ENCODE peak calls at places on chromosomes 7 and 10, in five cellular contexts. Q is heart left ventricle, L is AG09309, D is A673, E is Calu3. W is an unnamed sample.

GRCh38 chr7:12709731-12710502 is 22.5 kb downstream of the ARL4A start:
- DNase-seq in Q (no peak), L (peak), D (peak), E (no peak), W (no peak)

GRCh38 chr7:29281782-29282541 is 87.4 kb downstream of the CHN2 start:
- DNase-seq in Q (peak), L (no peak), D (peak), E (no peak), W (peak)

GRCh38 chr7:49398730-49399129 is 374.7 kb upstream of the VWC2 start:
- DNase-seq in Q (no peak), L (no peak), D (no peak), E (no peak), W (no peak)

GRCh38 chr10:73909716-73910115 is 1.2 kb upstream of the PLAU start:
- DNase-seq in Q (no peak), L (no peak), D (no peak), E (no peak), W (no peak)

GRCh38 chr7:143305423-143306070 is 10.4 kb upstream of the CLCN1 start:
- DNase-seq in Q (peak), L (no peak), D (peak), E (peak), W (peak)

GRCh38 chr10:86317949-86318725 is 48.5 kb downstream of the GRID1 start:
- DNase-seq in Q (no peak), L (no peak), D (no peak), E (peak), W (no peak)

GRCh38 chr7:65812281-65812680 is 60.6 kb upstream of the VKORC1L1 start:
- DNase-seq in Q (no peak), L (no peak), D (no peak), E (no peak), W (no peak)

GRCh38 chr10:116765549-116766162 is 23.3 kb upstream of the HSPA12A start:
- DNase-seq in Q (no peak), L (no peak), D (peak), E (peak), W (no peak)

GRCh38 chr10:112799038-112799437 is 151.0 kb upstream of the TCF7L2 start:
- DNase-seq in Q (no peak), L (no peak), D (no peak), E (no peak), W (no peak)

GRCh38 chr7:1122832-1123501 is 35.1 kb downstream of the GPER1 start:
- DNase-seq in Q (peak), L (no peak), D (no peak), E (no peak), W (no peak)

GRCh38 chr7:141158562-141158961 is 84.7 kb downstream of the TMEM178B start:
- DNase-seq in Q (peak), L (peak), D (no peak), E (peak), W (no peak)

GRCh38 chr10:69093933-69094332 is 6.0 kb downstream of the SRGN start:
- DNase-seq in Q (no peak), L (no peak), D (no peak), E (no peak), W (no peak)

GRCh38 chr7:96331233-96331632 is 9.3 kb upstream of the SLC25A13 start:
- DNase-seq in Q (no peak), L (no peak), D (no peak), E (no peak), W (no peak)

GRCh38 chr10:82463165-82463564 is 588.2 kb downstream of the NRG3 start:
- DNase-seq in Q (no peak), L (no peak), D (no peak), E (no peak), W (no peak)

GRCh38 chr10:63197304-63198092 is 64.4 kb downstream of the NRBF2 start:
- DNase-seq in Q (no peak), L (peak), D (peak), E (no peak), W (no peak)

GRCh38 chr7:74401137-74401859 is 52.4 kb upstream of the GTF2IRD1 start:
- DNase-seq in Q (peak), L (no peak), D (peak), E (peak), W (peak)

GRCh38 chr7:39428221-39428620 is 138.0 kb upstream of the YAE1 start:
- DNase-seq in Q (no peak), L (peak), D (no peak), E (peak), W (no peak)

GRCh38 chr10:132689721-132690360 is 96.1 kb downstream of the NKX6-2 start:
- DNase-seq in Q (no peak), L (no peak), D (no peak), E (no peak), W (peak)

GRCh38 chr7:67777119-67777518 is 780.5 kb downstream of the TYW1 start:
- DNase-seq in Q (no peak), L (no peak), D (no peak), E (no peak), W (no peak)

GRCh38 chr7:48048113-48048512 is 12.8 kb downstream of the C7orf57 start:
- DNase-seq in Q (no peak), L (no peak), D (no peak), E (no peak), W (no peak)

GRCh38 chr7:2169923-2170575 is 62.7 kb downstream of the MAD1L1 start:
- DNase-seq in Q (no peak), L (no peak), D (no peak), E (no peak), W (no peak)

GRCh38 chr10:71837085-71837827 is 13.8 kb downstream of the PSAP start:
- DNase-seq in Q (no peak), L (no peak), D (peak), E (no peak), W (peak)

GRCh38 chr10:102775973-102776669 is 32.4 kb downstream of the WBP1L start:
- DNase-seq in Q (peak), L (no peak), D (peak), E (no peak), W (no peak)

GRCh38 chr10:22630229-22631174 is 83.9 kb downstream of the PIP4K2A start:
- DNase-seq in Q (no peak), L (no peak), D (peak), E (no peak), W (no peak)

GRCh38 chr7:27551803-27552202 is 110.9 kb downstream of the HIBADH start:
- DNase-seq in Q (no peak), L (no peak), D (no peak), E (no peak), W (peak)

GRCh38 chr7:130695840-130696239 is 9.5 kb upstream of the TSGA13 start:
- DNase-seq in Q (no peak), L (peak), D (peak), E (peak), W (no peak)

GRCh38 chr10:20995123-20995978 is 98.2 kb upstream of the NEBL start:
- DNase-seq in Q (no peak), L (no peak), D (no peak), E (no peak), W (no peak)

GRCh38 chr7:130920122-130920521 is 186.1 kb upstream of the KLF14 start:
- DNase-seq in Q (no peak), L (no peak), D (no peak), E (no peak), W (no peak)

GRCh38 chr10:25875555-25876165 is 58.4 kb upstream of the MYO3A start:
- DNase-seq in Q (peak), L (peak), D (peak), E (peak), W (peak)

GRCh38 chr7:99004216-99004615 is 125.9 kb downstream of the TRRAP start:
- DNase-seq in Q (no peak), L (peak), D (no peak), E (no peak), W (no peak)

GRCh38 chr10:7475046-7475860 is 64.4 kb upstream of the SFMBT2 start:
- DNase-seq in Q (peak), L (no peak), D (peak), E (no peak), W (peak)

GRCh38 chr10:128527730-128528129 is 401.5 kb upstream of the MKI67 start:
- DNase-seq in Q (no peak), L (no peak), D (no peak), E (no peak), W (no peak)

GRCh38 chr10:71039551-71039950 is 151.2 kb upstream of the PCBD1 start:
- DNase-seq in Q (no peak), L (no peak), D (no peak), E (no peak), W (no peak)

GRCh38 chr7:70830060-70830395 is 301.9 kb upstream of the GALNT17 start:
- DNase-seq in Q (no peak), L (no peak), D (no peak), E (no peak), W (no peak)

GRCh38 chr10:35640474-35640873 is 1.6 kb downstream of the FZD8 start:
- DNase-seq in Q (peak), L (no peak), D (peak), E (peak), W (peak)

GRCh38 chr7:148983220-148984146 is 44.8 kb downstream of the PDIA4 start:
- DNase-seq in Q (peak), L (no peak), D (peak), E (peak), W (peak)

GRCh38 chr7:95472521-95473160 is 13.1 kb upstream of the ASB4 start:
- DNase-seq in Q (no peak), L (peak), D (peak), E (no peak), W (no peak)

GRCh38 chr7:28062197-28062988 is 118.2 kb downstream of the JAZF1 start:
- DNase-seq in Q (peak), L (no peak), D (peak), E (peak), W (peak)

GRCh38 chr10:59839576-59839975 is 66.8 kb downstream of the CCDC6 start:
- DNase-seq in Q (no peak), L (peak), D (no peak), E (no peak), W (no peak)

GRCh38 chr10:87700031-87700796 is 40.5 kb downstream of the PAPSS2 start:
- DNase-seq in Q (no peak), L (peak), D (no peak), E (no peak), W (no peak)

GRCh38 chr7:108660465-108660864 is 90.8 kb downstream of the DNAJB9 start:
- DNase-seq in Q (no peak), L (no peak), D (peak), E (peak), W (no peak)
- TF ChIP-seq CTCF in Q (no peak), L (peak), D (peak), E (no peak), W (peak)

DNA sequence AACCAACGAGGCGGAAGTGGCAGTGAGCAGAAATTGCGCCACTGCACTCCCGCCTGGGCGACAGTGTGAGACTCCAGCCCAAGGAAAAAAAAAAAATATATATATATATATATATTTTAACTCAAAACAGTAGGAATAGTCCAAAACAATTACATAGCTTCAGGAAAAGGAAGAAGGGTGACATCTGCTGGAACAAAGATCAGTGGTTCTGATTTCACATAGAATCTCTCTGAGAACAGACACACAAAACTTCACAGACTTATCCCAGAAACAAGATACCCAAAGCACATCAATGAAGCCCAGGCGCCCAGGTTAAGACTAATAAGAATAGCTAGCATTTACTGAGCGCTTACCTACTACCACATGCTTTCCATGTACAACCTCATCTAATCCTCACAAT is 45.0 kb downstream of the DNMBP start:
- DNase-seq in Q (no peak), L (no peak), D (peak), E (no peak), W (no peak)
- TF ChIP-seq CTCF in Q (no peak), L (peak), D (peak), E (no peak), W (no peak)

DNA sequence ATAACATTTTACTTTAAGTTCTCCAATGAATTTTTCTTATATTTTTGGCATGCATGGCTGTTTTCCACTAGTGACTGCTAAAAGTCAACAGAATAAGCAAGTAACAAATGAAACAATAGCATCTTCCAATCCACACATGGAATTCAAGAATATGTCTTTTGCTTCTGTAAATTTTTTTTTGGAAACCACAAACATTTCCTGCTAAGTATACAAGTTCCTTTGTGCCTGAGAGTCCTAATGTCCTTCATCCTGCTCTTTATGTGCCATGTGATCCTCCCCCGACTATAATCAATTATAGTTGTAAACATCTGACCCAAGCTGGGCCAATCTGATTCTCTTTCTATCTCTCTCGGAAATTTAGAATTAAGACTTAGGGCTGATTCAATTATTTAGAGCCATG is 61.2 kb downstream of the PPP1R3C start:
- DNase-seq in Q (no peak), L (no peak), D (peak), E (no peak), W (no peak)
- TF ChIP-seq CTCF in Q (no peak), L (no peak), D (no peak), E (no peak), W (no peak)

DNA sequence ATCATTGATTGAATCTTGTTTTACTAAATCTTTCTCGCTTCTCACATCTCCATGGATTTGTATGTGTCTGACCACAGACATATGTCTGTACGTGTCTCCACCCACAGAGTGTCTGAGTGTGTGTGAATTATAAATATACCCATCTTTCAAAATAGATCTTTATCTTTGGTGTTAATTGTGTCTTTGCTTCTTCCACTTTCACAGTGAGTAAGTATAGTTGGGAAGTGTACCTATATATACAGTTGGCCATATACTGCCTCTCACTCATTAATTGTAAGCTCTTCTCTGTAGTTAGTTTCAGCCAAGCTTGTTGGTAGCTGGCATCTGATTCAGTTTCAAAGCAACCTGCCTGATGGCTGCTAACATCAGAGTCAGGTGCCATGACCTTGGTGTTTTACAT is 18.4 kb downstream of the EEPD1 start:
- DNase-seq in Q (no peak), L (no peak), D (no peak), E (no peak), W (no peak)
- TF ChIP-seq CTCF in Q (no peak), L (no peak), D (no peak), E (no peak), W (no peak)

GRCh38 chr10:103855424-103855823 is at the start of gene SH3PXD2A:
- DNase-seq in Q (peak), L (no peak), D (peak), E (peak), W (peak)

GRCh38 chr10:103852856-103853255 is 2.5 kb downstream of the SH3PXD2A start:
- DNase-seq in Q (no peak), L (no peak), D (no peak), E (no peak), W (no peak)

GRCh38 chr10:103853428-103854264 is 1.7 kb downstream of the SH3PXD2A start:
- DNase-seq in Q (no peak), L (no peak), D (no peak), E (no peak), W (no peak)

GRCh38 chr10:103854687-103855423 is 521 bp downstream of the SH3PXD2A start:
- DNase-seq in Q (peak), L (no peak), D (peak), E (peak), W (peak)

DNA sequence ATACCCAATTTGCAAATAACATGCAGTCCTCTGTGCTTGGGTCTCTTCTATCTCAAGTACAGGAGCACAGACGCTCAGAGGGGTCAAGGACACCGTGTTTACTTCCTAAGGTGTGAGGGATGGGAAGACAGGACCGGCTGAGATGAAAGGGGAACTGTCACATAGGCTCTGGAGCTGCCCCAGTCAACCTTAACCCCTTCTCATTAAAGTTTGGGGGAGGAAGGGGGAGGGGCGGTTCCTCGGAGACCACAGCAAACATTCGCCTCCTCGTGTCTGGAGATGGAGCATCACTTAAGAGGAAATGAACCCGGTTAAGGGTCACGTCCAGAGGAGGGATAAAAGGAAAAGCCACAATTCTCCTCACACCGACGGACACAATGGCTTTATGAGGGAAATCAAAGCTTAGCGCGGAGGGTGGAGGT is 1.1 kb downstream of the SH3PXD2A start:
- DNase-seq in Q (no peak), L (no peak), D (peak), E (no peak), W (peak)
- TF ChIP-seq CTCF in Q (no peak), L (no peak), D (peak), E (no peak), W (no peak)

GRCh38 chr10:127500098-127500497 is 49.0 kb upstream of the NPS start:
- DNase-seq in Q (no peak), L (no peak), D (no peak), E (no peak), W (no peak)

GRCh38 chr10:127506094-127506493 is 43.0 kb upstream of the NPS start:
- DNase-seq in Q (peak), L (no peak), D (peak), E (no peak), W (no peak)
- TF ChIP-seq CTCF in Q (no peak), L (no peak), D (no peak), E (no peak), W (no peak)

DNA sequence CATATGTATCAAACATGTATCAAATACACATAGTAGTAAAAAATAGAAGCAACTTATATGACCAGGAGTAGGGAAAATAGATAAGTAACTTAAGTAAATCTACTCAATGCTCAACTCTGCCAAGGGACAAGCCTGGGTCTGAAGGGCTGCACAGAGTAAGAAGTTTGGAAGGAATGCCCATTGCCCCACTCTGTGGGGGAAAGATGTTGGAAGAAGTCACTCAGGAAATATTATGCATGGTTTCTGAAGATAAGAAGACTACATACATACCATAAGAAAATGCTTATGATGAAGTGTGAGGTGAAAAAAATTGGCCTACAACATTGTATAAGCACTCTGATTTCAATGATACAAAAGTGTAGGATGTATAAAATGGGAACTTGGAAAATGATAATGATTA is 54.0 kb downstream of the LAMB4 start:
- DNase-seq in Q (no peak), L (no peak), D (no peak), E (no peak), W (no peak)
- TF ChIP-seq CTCF in Q (no peak), L (no peak), D (no peak), E (no peak), W (no peak)

GRCh38 chr10:96586419-96587254 is at the start of gene TM9SF3:
- DNase-seq in Q (peak), L (peak), D (peak), E (peak), W (peak)
- TF ChIP-seq CTCF in Q (no peak), L (no peak), D (no peak), E (no peak), W (no peak)

GRCh38 chr7:151411551-151411950 is 1.7 kb upstream of the WDR86 start:
- DNase-seq in Q (no peak), L (no peak), D (no peak), E (no peak), W (no peak)
- TF ChIP-seq CTCF in Q (no peak), L (no peak), D (no peak), E (no peak), W (no peak)

W was measured in glutamatergic neuron.